ENCODE peak calls at places on chromosomes 7 and 10, in eight cellular contexts. W, F, P, L, D, J, T and V are unnamed samples.

GRCh38 chr10:100710151-100710871 is 35.1 kb upstream of the PAX2 start:
- DNase-seq in J (no peak), W (no peak), D (peak), L (no peak), F (no peak), P (no peak), T (no peak), V (no peak)

GRCh38 chr7:133789951-133790350 is 337.2 kb upstream of the LRGUK start:
- DNase-seq in F (peak), D (no peak), J (no peak), P (no peak), L (no peak), W (no peak), T (peak), V (no peak)

GRCh38 chr7:120064565-120064964 is 208.4 kb upstream of the KCND2 start:
- DNase-seq in D (no peak), P (no peak), F (peak), J (no peak), T (no peak), W (no peak), L (no peak), V (peak)

GRCh38 chr7:45985902-45986301 is 64.8 kb upstream of the IGFBP3 start:
- DNase-seq in F (peak), T (peak), L (no peak), W (no peak), D (no peak), P (no peak), J (no peak), V (peak)

GRCh38 chr10:113716109-113717010 is 35.1 kb upstream of the PLEKHS1 start:
- DNase-seq in W (no peak), F (no peak), P (no peak), D (no peak), T (no peak), J (no peak), L (no peak), V (no peak)

GRCh38 chr10:109912335-109913282 is 10.7 kb downstream of the XPNPEP1 start:
- DNase-seq in T (peak), F (peak), J (no peak), P (no peak), L (no peak), W (no peak), D (no peak), V (no peak)

GRCh38 chr10:124221356-124222297 is 128.2 kb upstream of the CHST15 start:
- DNase-seq in T (peak), L (peak), D (peak), F (no peak), P (no peak), W (no peak), J (no peak), V (peak)

GRCh38 chr10:100826983-100827818 is 81.8 kb downstream of the PAX2 start:
- DNase-seq in F (no peak), P (no peak), D (peak), L (no peak), T (peak), W (no peak), J (no peak), V (no peak)

GRCh38 chr10:71765907-71766716 is 7.2 kb downstream of the VSIR start:
- DNase-seq in D (no peak), W (peak), L (no peak), J (no peak), F (no peak), T (no peak), P (no peak), V (no peak)

GRCh38 chr7:138097064-138097741 is 20.9 kb downstream of the AKR1D1 start:
- DNase-seq in W (no peak), F (no peak), J (no peak), D (peak), L (peak), T (peak), P (no peak), V (peak)

GRCh38 chr10:2949948-2950354 is 117.4 kb upstream of the PFKP start:
- DNase-seq in D (no peak), P (no peak), T (peak), L (no peak), W (no peak), J (no peak), F (peak), V (no peak)

GRCh38 chr7:135602304-135602703 is 44.6 kb downstream of the NUP205 start:
- DNase-seq in J (no peak), F (peak), L (no peak), W (no peak), T (peak), D (no peak), P (no peak), V (no peak)

GRCh38 chr7:116532102-116532501 is 7.3 kb downstream of the CAV1 start:
- DNase-seq in D (no peak), F (no peak), L (no peak), J (no peak), W (no peak), T (no peak), P (no peak), V (no peak)

GRCh38 chr7:39700932-39701331 is 77.6 kb downstream of the RALA start:
- DNase-seq in J (no peak), F (no peak), W (peak), P (peak), L (no peak), T (no peak), D (no peak), V (no peak)

GRCh38 chr7:39700165-39700564 is 76.8 kb downstream of the RALA start:
- DNase-seq in L (no peak), J (no peak), F (no peak), W (no peak), T (peak), D (no peak), P (no peak), V (no peak)

GRCh38 chr7:39697481-39697880 is 74.1 kb downstream of the RALA start:
- DNase-seq in P (no peak), J (no peak), F (no peak), D (no peak), W (no peak), L (no peak), T (no peak), V (no peak)

GRCh38 chr7:39702133-39702532 is 78.8 kb downstream of the RALA start:
- DNase-seq in F (peak), J (no peak), P (no peak), L (no peak), T (no peak), W (no peak), D (no peak), V (no peak)

DNA sequence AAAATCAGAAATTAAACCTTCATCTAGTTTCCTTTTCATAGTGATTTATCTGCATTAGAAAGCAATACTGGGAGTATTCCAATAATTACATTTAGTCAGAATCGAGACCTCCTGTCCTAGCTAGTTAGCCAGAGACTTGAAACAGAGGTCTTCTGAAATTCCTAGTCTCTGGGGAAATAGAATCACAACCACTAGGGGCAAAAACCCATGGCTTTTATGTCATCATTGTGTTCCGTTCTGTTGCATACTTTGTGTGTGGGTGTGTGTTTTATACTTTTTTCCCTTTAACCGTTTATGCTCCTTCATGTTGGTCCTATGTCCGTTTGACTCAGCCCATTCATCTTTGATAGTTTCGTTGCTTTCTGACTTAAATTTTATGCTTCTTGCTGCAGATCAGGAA is 79.8 kb downstream of the RALA start:
- DNase-seq in L (no peak), F (peak), W (no peak), J (no peak), T (no peak), D (no peak), P (no peak), V (peak)
- TF ChIP-seq CTCF in L (no peak), F (peak), W (no peak), J (no peak), T (peak), D (peak), P (no peak), V (peak)

DNA sequence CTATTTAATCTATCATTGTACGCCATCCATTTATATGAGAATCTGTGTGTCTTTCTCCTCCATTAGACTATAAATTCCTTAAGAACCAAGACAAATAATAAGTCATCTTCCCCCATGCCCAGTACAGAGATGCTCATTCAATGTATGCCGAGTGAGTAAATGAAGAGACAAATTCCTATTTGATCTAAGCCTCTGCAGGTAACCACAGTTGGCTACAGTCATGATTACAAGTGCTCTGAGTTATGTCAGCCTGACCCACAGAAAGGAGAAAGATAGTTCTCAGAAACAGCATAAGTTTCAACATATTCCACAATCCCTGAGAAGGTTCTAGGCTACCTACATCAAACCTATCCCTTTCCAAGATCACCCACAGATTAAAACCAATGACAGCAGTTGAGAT is 46.1 kb downstream of the MPP7 start:
- DNase-seq in L (no peak), P (no peak), J (no peak), F (no peak), T (peak), D (no peak), W (no peak), V (no peak)
- H3K27ac ChIP-seq in L (no peak), P (no peak), J (no peak), F (no peak), T (peak), D (no peak), W (no peak), V (no peak)

DNA sequence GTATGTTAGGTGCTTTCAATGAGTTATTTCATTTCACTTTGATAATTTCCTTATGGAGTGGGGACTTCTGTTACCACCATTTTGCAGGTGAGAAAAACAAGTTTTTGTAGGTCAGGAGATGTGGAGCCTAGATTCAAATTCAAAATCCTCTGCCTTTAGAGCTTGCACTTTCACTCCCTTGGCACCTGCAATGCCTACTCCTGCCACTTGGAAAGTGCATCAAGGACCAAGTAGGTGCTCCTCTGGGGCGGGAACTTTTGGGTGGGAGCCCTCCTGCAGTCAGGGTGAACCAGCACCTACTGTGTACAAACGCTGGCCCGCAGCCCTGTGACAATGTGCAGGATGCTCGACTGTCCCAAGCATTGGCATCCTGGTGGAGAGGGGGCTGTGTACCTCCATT is 199.0 kb downstream of the EMX2 start:
- DNase-seq in J (no peak), T (no peak), L (no peak), F (no peak), D (no peak), P (no peak), W (no peak), V (no peak)
- TF ChIP-seq CTCF in J (no peak), T (peak), L (peak), F (no peak), D (no peak), P (no peak), W (no peak), V (peak)

GRCh38 chr10:24466616-24466949 is 257.1 kb downstream of the ARHGAP21 start:
- DNase-seq in T (no peak), J (no peak), W (no peak), F (no peak), L (no peak), D (no peak), P (no peak), V (no peak)
- H3K27ac ChIP-seq in T (peak), J (no peak), W (no peak), F (peak), L (no peak), D (no peak), P (peak), V (peak)

DNA sequence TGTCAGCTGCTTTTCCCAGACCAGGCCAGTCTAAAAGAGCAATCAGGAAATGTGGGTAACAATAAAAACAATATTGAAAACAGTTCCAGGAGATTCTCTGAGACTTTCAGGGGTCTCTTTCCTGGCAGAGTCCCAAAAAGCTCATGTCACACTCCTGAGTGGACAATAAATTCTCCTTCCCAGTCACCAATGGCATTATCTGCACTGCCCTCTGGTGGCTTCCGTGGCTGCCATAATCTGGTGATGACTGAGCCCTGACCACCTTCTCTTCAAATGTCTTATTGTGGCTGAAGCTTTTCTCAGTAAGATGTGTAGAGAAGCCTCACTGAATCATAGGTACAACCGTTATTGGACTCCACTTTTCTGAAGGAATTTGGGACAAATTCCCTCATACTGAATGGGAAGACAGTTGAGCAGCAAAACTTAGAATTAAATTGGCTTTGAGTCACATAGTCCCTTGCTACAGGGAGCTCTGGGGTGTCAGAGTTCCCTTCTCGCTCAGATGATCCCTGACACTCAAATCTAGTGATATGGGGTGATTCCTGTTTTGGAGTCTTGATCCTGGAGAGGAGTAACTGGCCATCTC is 24.4 kb upstream of the ASAH2 start:
- DNase-seq in J (peak), W (no peak), T (peak), F (peak), D (peak), P (peak), L (peak), V (peak)
- TF ChIP-seq CTCF in J (peak), W (peak), T (peak), F (peak), D (peak), P (peak), L (peak), V (peak)

DNA sequence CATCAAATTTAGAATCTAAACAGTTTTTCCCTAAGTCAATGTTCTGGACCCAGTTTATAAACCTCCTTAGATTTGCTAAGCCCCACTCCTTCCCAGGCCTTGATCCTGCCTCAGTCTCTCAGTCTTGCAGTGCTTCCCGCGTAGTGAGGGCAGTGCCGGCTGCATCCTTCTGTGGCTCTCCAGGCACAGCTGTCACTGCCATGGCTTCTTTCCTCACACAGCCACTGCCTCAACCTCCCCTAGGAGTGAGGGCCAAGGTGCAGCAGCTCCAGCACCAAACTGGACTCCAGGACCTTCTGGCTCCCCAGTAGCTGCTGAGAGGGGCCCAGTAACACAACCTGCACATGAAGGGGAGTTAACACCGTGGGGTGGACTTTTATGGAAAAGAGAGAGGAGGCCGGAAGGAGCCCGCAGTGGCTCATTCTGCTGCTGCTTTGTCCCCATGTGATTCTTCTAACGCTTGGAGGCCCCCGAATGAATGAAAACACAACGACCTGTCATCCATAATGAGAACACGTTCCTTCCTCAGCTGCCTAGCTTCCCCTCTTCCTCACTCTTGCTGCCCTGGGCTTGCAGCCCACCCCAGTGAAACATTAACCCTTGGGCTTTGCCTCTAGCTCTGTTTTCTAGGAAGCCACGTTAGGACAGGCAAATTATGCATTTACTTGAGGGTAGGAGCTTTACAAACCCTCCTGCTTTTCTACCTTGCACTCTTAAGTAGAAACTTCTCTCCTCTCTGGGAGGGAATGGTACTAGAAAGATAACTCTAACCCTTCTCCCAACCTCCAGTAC is 16.0 kb upstream of the UBE2H start:
- DNase-seq in W (no peak), F (no peak), P (no peak), J (no peak), D (no peak), T (no peak), L (no peak), V (no peak)
- H3K27ac ChIP-seq in W (no peak), F (no peak), P (no peak), J (no peak), D (no peak), T (peak), L (no peak), V (no peak)

DNA sequence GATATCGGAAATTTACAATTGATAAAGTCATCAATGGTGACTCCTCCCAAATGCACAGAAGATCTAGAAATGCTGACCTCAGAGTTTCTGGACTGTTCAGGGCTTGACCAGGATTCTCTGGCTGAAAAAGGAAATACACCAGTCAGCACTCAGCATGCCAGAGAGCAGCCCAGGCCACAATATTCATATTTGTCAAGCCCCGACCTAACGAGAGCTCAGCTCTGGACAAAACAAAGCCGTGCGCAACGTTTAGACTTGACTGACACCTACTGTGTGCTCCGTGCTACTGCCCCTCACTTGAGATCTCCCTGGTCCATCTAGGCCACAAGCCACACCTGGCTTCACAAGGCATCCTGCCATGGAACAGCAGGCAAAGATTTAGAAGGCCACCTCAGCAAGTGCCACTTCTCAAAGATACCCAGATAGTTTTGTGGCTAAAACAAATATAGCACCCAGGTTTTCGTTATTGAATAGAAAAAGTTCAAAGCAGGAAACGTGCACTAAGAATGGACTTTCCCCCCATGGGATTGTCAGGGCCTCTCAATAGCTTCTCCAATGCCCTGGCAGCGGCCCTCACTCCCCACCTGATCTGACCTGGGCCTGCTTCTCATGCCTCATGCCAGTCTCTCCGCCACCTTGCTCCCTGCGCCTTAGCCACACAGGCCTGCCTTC is 218.3 kb downstream of the FAM107B start:
- DNase-seq in J (no peak), L (no peak), T (no peak), W (no peak), F (peak), P (no peak), D (peak), V (peak)
- TF ChIP-seq CTCF in J (no peak), L (no peak), T (no peak), W (no peak), F (peak), P (peak), D (no peak), V (peak)